ENCODE peak calls at places on chromosome 17, in six cellular contexts. N is keratinocyte, L is neural progenitor cell, A is PC-9, G is endothelial cell of umbilical vein, S is GM12878. P is an unnamed sample. For H3K79me2, the result is how much of the 10 kb centered on the place peaks cover.

GRCh38 chr17:81249233-81250040 is 10.3 kb downstream of the NDUFAF8 start:
- DNase-seq in N (no peak), L (no peak), A (no peak), G (no peak), S (no peak), P (peak)

GRCh38 chr17:77609553-77610517 is 348.7 kb upstream of the TNRC6C start:
- DNase-seq in N (no peak), L (no peak), A (no peak), G (no peak), S (peak), P (peak)

GRCh38 chr17:67449065-67449464 is 72.0 kb downstream of the PITPNC1 start:
- DNase-seq in N (no peak), L (no peak), A (no peak), G (peak), S (no peak), P (no peak)

GRCh38 chr17:80968602-80969029 is 23.0 kb upstream of the CHMP6 start:
- DNase-seq in N (no peak), L (no peak), A (no peak), G (no peak), S (no peak), P (no peak)

GRCh38 chr17:4230142-4230541 is 33.6 kb downstream of the ANKFY1 start:
- DNase-seq in N (no peak), L (no peak), A (peak), G (peak), S (no peak), P (no peak)

GRCh38 chr17:33318241-33318640 is 25.1 kb upstream of the ASIC2 start:
- DNase-seq in N (no peak), L (peak), A (no peak), G (no peak), S (no peak), P (no peak)

GRCh38 chr17:57657211-57657610 is 87.9 kb downstream of the CCDC182 start:
- DNase-seq in N (no peak), L (no peak), A (no peak), G (no peak), S (no peak), P (no peak)

GRCh38 chr17:29131814-29132682 is 48.1 kb downstream of the MYO18A start:
- DNase-seq in N (no peak), L (no peak), A (peak), G (no peak), S (no peak), P (no peak)

GRCh38 chr17:229130-229944 is 47.9 kb upstream of the DOC2B start:
- DNase-seq in N (no peak), L (no peak), A (no peak), G (peak), S (no peak), P (no peak)

GRCh38 chr17:68424861-68425260 is 32.4 kb downstream of the WIPI1 start:
- DNase-seq in N (no peak), L (peak), A (peak), G (no peak), S (no peak), P (no peak)

GRCh38 chr17:50934672-50935200 is 68.6 kb upstream of the TOB1 start:
- DNase-seq in N (no peak), L (no peak), A (peak), G (no peak), S (no peak), P (no peak)

GRCh38 chr17:72191901-72192300 is 71.1 kb downstream of the SOX9 start:
- DNase-seq in N (no peak), L (no peak), A (no peak), G (no peak), S (no peak), P (no peak)

GRCh38 chr17:62617894-62618472 is 9.5 kb upstream of the MRC2 start:
- DNase-seq in N (no peak), L (no peak), A (no peak), G (no peak), S (no peak), P (no peak)

GRCh38 chr17:82231562-82232321 is 2.9 kb downstream of the SLC16A3 start:
- DNase-seq in N (no peak), L (peak), A (peak), G (peak), S (no peak), P (no peak)

GRCh38 chr17:11901901-11902300 is 95.4 kb downstream of the ZNF18 start:
- DNase-seq in N (no peak), L (no peak), A (no peak), G (no peak), S (no peak), P (no peak)

GRCh38 chr17:72270530-72270929 is 149.7 kb downstream of the SOX9 start:
- DNase-seq in N (peak), L (no peak), A (peak), G (no peak), S (no peak), P (no peak)

GRCh38 chr17:21677911-21678310 is 14.4 kb upstream of the KCNJ18 start:
- DNase-seq in N (no peak), L (no peak), A (no peak), G (no peak), S (no peak), P (peak)

GRCh38 chr17:82400206-82400605 is 17.9 kb upstream of the HEXD start:
- DNase-seq in N (no peak), L (no peak), A (no peak), G (no peak), S (no peak), P (no peak)

GRCh38 chr17:67633751-67634191 is 84.0 kb upstream of the NOL11 start:
- DNase-seq in N (no peak), L (no peak), A (no peak), G (peak), S (no peak), P (no peak)

GRCh38 chr17:49914664-49915063 is 54.3 kb upstream of the DLX4 start:
- DNase-seq in N (no peak), L (no peak), A (no peak), G (no peak), S (no peak), P (no peak)

GRCh38 chr17:44595216-44595775 is 38.0 kb downstream of the FZD2 start:
- DNase-seq in N (no peak), L (no peak), A (no peak), G (no peak), S (no peak), P (no peak)

GRCh38 chr17:41171881-41172280 is 3.9 kb upstream of the KRTAP4-3 start:
- DNase-seq in N (no peak), L (no peak), A (no peak), G (no peak), S (no peak), P (no peak)

GRCh38 chr17:41666336-41666680 is 22.4 kb upstream of the EIF1 start:
- DNase-seq in N (no peak), L (peak), A (peak), G (peak), S (peak), P (peak)

GRCh38 chr17:74924250-74924948 is at the start of gene OTOP2:
- DNase-seq in N (no peak), L (peak), A (no peak), G (no peak), S (no peak), P (peak)

GRCh38 chr17:31811021-31811565 is 48.0 kb downstream of the COPRS start:
- DNase-seq in N (no peak), L (no peak), A (no peak), G (peak), S (no peak), P (no peak)

GRCh38 chr17:82097919-82098168 is 192 bp downstream of the FASN start:
- DNase-seq in N (no peak), L (no peak), A (no peak), G (no peak), S (no peak), P (no peak)

GRCh38 chr17:40416671-40417070 is 1.0 kb downstream of the TOP2A start:
- DNase-seq in N (no peak), L (no peak), A (no peak), G (no peak), S (no peak), P (peak)

GRCh38 chr17:82963104-82963950 is 116.1 kb upstream of the METRNL start:
- DNase-seq in N (no peak), L (peak), A (no peak), G (peak), S (no peak), P (no peak)

GRCh38 chr17:66508896-66509843 is 206.8 kb downstream of the PRKCA start:
- DNase-seq in N (peak), L (no peak), A (peak), G (peak), S (no peak), P (no peak)

GRCh38 chr17:77129568-77130301 is 11.0 kb upstream of the SEC14L1 start:
- DNase-seq in N (no peak), L (peak), A (no peak), G (no peak), S (no peak), P (no peak)

GRCh38 chr17:64245218-64246145 is 17.6 kb downstream of the TEX2 start:
- DNase-seq in N (no peak), L (no peak), A (no peak), G (no peak), S (no peak), P (no peak)

GRCh38 chr17:53912117-53912516 is 89.4 kb downstream of the KIF2B start:
- DNase-seq in N (no peak), L (no peak), A (no peak), G (no peak), S (no peak), P (no peak)

GRCh38 chr17:39636927-39637736 is at the start of gene STARD3:
- DNase-seq in N (no peak), L (peak), A (peak), G (peak), S (no peak), P (peak)

GRCh38 chr17:73650147-73650546 is 5.9 kb upstream of the SDK2 start:
- DNase-seq in N (no peak), L (peak), A (no peak), G (no peak), S (no peak), P (peak)
- H2AFZ ChIP-seq in N (no peak), L (no peak), A (no peak), G (no peak), S (no peak), P (no peak)

DNA sequence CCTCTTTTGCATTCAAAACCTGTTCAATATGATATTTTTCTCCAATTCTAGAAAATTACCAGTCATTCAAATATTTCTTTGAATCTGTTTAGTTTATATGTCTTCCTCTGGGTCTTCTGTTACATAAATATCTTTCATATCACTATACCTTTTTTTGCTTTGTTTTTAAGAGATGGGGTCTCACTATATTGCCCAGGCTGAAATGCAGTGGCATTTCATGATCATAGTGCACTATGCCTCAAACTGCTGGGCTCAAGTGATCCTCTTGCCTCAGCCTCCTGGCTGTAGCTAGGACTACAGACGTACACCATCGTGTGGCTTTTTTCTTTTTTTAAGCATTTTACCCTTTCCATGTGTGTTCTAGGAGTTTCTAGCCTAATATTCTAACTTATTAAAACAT is 38.8 kb downstream of the NSRP1 start:
- DNase-seq in N (no peak), L (no peak), A (no peak), G (no peak), S (no peak), P (no peak)
- H3K79me2 ChIP-seq in N (half or more), L (half or more), A (half or more), G (half or more), S (under half), P (half or more)

GRCh38 chr17:22694362-22695227 is 1002.3 kb downstream of the KCNJ18 start:
- DNase-seq in N (no peak), L (no peak), A (no peak), G (no peak), S (no peak), P (no peak)

GRCh38 chr17:22692066-22692800 is 999.9 kb downstream of the KCNJ18 start:
- DNase-seq in N (no peak), L (no peak), A (no peak), G (no peak), S (no peak), P (no peak)

GRCh38 chr17:22692801-22693171 is 1000.5 kb downstream of the KCNJ18 start:
- DNase-seq in N (no peak), L (no peak), A (no peak), G (no peak), S (no peak), P (no peak)

GRCh38 chr17:22695228-22695619 is 1002.9 kb downstream of the KCNJ18 start:
- DNase-seq in N (no peak), L (no peak), A (no peak), G (no peak), S (no peak), P (no peak)
- H2AFZ ChIP-seq in N (no peak), L (no peak), A (no peak), G (no peak), S (no peak), P (no peak)

GRCh38 chr17:79792984-79793923 is 3.6 kb downstream of the CBX8 start:
- DNase-seq in N (no peak), L (peak), A (no peak), G (no peak), S (no peak), P (no peak)
- H3K79me2 ChIP-seq in N (under half), L (under half), A (under half), G (under half), S (under half), P (under half)

GRCh38 chr17:65403616-65404015 is 157.8 kb downstream of the AXIN2 start:
- DNase-seq in N (no peak), L (no peak), A (no peak), G (no peak), S (no peak), P (no peak)
- H2AFZ ChIP-seq in N (no peak), L (no peak), A (no peak), G (no peak), S (no peak), P (no peak)

GRCh38 chr17:48556534-48557401 is 11.9 kb upstream of the HOXB2 start:
- DNase-seq in N (no peak), L (no peak), A (no peak), G (peak), S (no peak), P (no peak)

GRCh38 chr17:48555616-48556533 is 11.0 kb upstream of the HOXB2 start:
- DNase-seq in N (no peak), L (peak), A (no peak), G (peak), S (no peak), P (no peak)

GRCh38 chr17:48558731-48559608 is 14.1 kb upstream of the HOXB2 start:
- DNase-seq in N (no peak), L (no peak), A (no peak), G (no peak), S (no peak), P (no peak)

GRCh38 chr17:48559609-48560451 is 14.9 kb upstream of the HOXB2 start:
- DNase-seq in N (no peak), L (no peak), A (no peak), G (no peak), S (no peak), P (no peak)

GRCh38 chr17:48558057-48558456 is 13.1 kb upstream of the HOXB2 start:
- DNase-seq in N (no peak), L (no peak), A (no peak), G (no peak), S (no peak), P (no peak)
- H3K79me2 ChIP-seq in N (under half), L (under half), A (under half), G (half or more), S (under half), P (under half)

GRCh38 chr17:17141860-17142552 is 64.1 kb downstream of the PLD6 start:
- DNase-seq in N (no peak), L (peak), A (no peak), G (peak), S (no peak), P (peak)

GRCh38 chr17:17142556-17142955 is 63.6 kb downstream of the PLD6 start:
- DNase-seq in N (no peak), L (no peak), A (no peak), G (no peak), S (no peak), P (no peak)

GRCh38 chr17:17139972-17140589 is 66.1 kb downstream of the PLD6 start:
- DNase-seq in N (no peak), L (no peak), A (no peak), G (no peak), S (no peak), P (no peak)

GRCh38 chr17:17141279-17141678 is 64.9 kb downstream of the PLD6 start:
- DNase-seq in N (no peak), L (peak), A (no peak), G (no peak), S (no peak), P (no peak)

DNA sequence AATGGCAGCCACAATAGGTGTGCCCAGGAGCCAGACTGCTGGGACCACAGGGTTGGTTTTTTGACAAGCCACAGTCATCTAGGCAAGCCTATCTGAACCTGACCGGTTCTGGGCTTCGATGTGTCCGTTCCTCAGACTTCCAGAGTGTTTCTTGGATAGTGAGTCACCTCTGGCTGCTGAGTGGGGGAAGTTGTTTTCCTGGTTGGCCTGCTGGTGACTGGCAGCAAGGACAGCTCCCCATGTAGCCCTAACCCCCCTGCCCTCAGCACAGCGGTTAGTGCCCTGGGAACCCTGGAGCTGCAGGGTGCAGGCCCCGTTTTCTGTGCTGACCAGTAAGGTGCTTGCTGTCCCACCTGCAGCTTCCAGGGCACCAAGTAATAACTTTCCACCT is 65.5 kb downstream of the PLD6 start:
- DNase-seq in N (no peak), L (no peak), A (peak), G (peak), S (no peak), P (no peak)
- H2AFZ ChIP-seq in N (no peak), L (no peak), A (no peak), G (no peak), S (no peak), P (no peak)

P was measured in Karpas-422.